ENCODE peak calls at places on chromosomes 5 and 9, in seven cellular contexts. C is T-helper 2 cell; K is GM12891; W is NCI-H460; X is NCI-H345; Q is Calu3; S is activated effector memory CD4-positive, alpha-beta T cell treated with anti-CD3 and anti-CD28 coated beads, Interleukin-2, amount 50 U/mL, for 16 hours. M is an unnamed sample.

GRCh38 chr5:159106569-159107282 is 7.0 kb upstream of the EBF1 start:
- DNase-seq in S (peak; percentile 88), K (peak; percentile 65), Q (peak; percentile 85), X (peak; percentile 52), C (peak; percentile 57), W (peak; percentile 65), M (peak; percentile 72)

GRCh38 chr9:15711531-15712295 is 158.9 kb downstream of the CCDC171 start:
- DNase-seq in Q (no peak), K (no peak), S (no peak), C (no peak), X (no peak), W (no peak), M (no peak)

GRCh38 chr9:19050637-19051591 is 1.7 kb downstream of the RRAGA start:
- DNase-seq in X (no peak), S (no peak), W (no peak), Q (no peak), C (no peak), K (no peak), M (no peak)

GRCh38 chr5:54758038-54758437 is 227.4 kb downstream of the ESM1 start:
- DNase-seq in W (no peak), X (no peak), C (no peak), K (no peak), Q (no peak), S (no peak), M (no peak)

GRCh38 chr5:109143001-109143400 is 266.8 kb downstream of the PJA2 start:
- DNase-seq in X (no peak), Q (no peak), W (no peak), C (no peak), S (no peak), K (no peak), M (no peak)

GRCh38 chr9:101418518-101419111 is 17.0 kb downstream of the ALDOB start:
- DNase-seq in C (no peak), Q (no peak), W (no peak), K (no peak), S (no peak), X (no peak), M (no peak)

GRCh38 chr9:34518896-34519295 is 3.9 kb downstream of the ENHO start:
- DNase-seq in C (no peak), S (peak; percentile 19), X (no peak), W (no peak), K (no peak), Q (no peak), M (no peak)

GRCh38 chr9:88642333-88642732 is 107.4 kb downstream of the NXNL2 start:
- DNase-seq in W (no peak), Q (no peak), X (no peak), K (no peak), C (no peak), S (no peak), M (no peak)

GRCh38 chr5:65198777-65199120 is 283.0 kb downstream of the ADAMTS6 start:
- DNase-seq in K (no peak), S (no peak), X (no peak), W (no peak), C (no peak), Q (peak; percentile 13), M (no peak)

GRCh38 chr5:90264930-90265857 is 144.4 kb downstream of the CETN3 start:
- DNase-seq in X (peak; percentile 70), C (peak; percentile 3), K (no peak), S (peak; percentile 70), Q (peak; percentile 75), W (peak; percentile 59), M (peak; percentile 60)